ENCODE peak calls at places on chromosomes 7 and 10, in nine cellular contexts. One of them, this sample, is unnamed.

GRCh38 chr10:68223535-68224165 is 8.3 kb downstream of the ATOH7 start:
- DNase-seq in CD4-positive, alpha-beta T cell: no peak
- DNase-seq in SK-N-SH: no peak
- DNase-seq in gastrocnemius medialis: no peak
- DNase-seq in testis: no peak
- DNase-seq in GM10248: no peak
- DNase-seq in upper lobe of left lung: no peak
- DNase-seq in endothelial cell: no peak
- DNase-seq in A549: peak; percentile 38
- DNase-seq in this sample: no peak

GRCh38 chr10:70265032-70265689 is 18.6 kb downstream of the NPFFR1 start:
- DNase-seq in CD4-positive, alpha-beta T cell: no peak
- DNase-seq in SK-N-SH: peak; percentile 39
- DNase-seq in gastrocnemius medialis: no peak
- DNase-seq in testis: no peak
- DNase-seq in GM10248: peak; percentile 66
- DNase-seq in upper lobe of left lung: no peak
- DNase-seq in endothelial cell: peak; percentile 22
- DNase-seq in A549: peak; percentile 37
- DNase-seq in this sample: no peak

GRCh38 chr7:75559355-75559986 is 67.4 kb downstream of the SPDYE5 start:
- DNase-seq in CD4-positive, alpha-beta T cell: no peak
- DNase-seq in SK-N-SH: peak; percentile 42
- DNase-seq in gastrocnemius medialis: no peak
- DNase-seq in testis: no peak
- DNase-seq in GM10248: no peak
- DNase-seq in upper lobe of left lung: peak; percentile 72
- DNase-seq in endothelial cell: no peak
- DNase-seq in A549: no peak
- DNase-seq in this sample: no peak

GRCh38 chr10:34181545-34182300 is 633.4 kb downstream of the PARD3 start:
- DNase-seq in CD4-positive, alpha-beta T cell: no peak
- DNase-seq in SK-N-SH: peak; percentile 76
- DNase-seq in gastrocnemius medialis: no peak
- DNase-seq in testis: no peak
- DNase-seq in GM10248: no peak
- DNase-seq in upper lobe of left lung: no peak
- DNase-seq in endothelial cell: no peak
- DNase-seq in A549: peak; percentile 10
- DNase-seq in this sample: no peak

GRCh38 chr7:135342887-135343286 is 109.2 kb downstream of the STRA8 start:
- DNase-seq in CD4-positive, alpha-beta T cell: no peak
- DNase-seq in SK-N-SH: peak; percentile 71
- DNase-seq in gastrocnemius medialis: peak; percentile 18
- DNase-seq in testis: no peak
- DNase-seq in GM10248: no peak
- DNase-seq in upper lobe of left lung: no peak
- DNase-seq in endothelial cell: no peak
- DNase-seq in A549: no peak
- DNase-seq in this sample: no peak

GRCh38 chr10:77811831-77812430 is 114.6 kb downstream of the DLG5 start:
- DNase-seq in CD4-positive, alpha-beta T cell: no peak
- DNase-seq in SK-N-SH: no peak
- DNase-seq in gastrocnemius medialis: no peak
- DNase-seq in testis: no peak
- DNase-seq in GM10248: no peak
- DNase-seq in upper lobe of left lung: no peak
- DNase-seq in endothelial cell: no peak
- DNase-seq in A549: no peak
- DNase-seq in this sample: no peak

GRCh38 chr10:71573562-71574300 is 145.8 kb downstream of the C10orf105 start:
- DNase-seq in CD4-positive, alpha-beta T cell: no peak
- DNase-seq in SK-N-SH: no peak
- DNase-seq in gastrocnemius medialis: no peak
- DNase-seq in testis: no peak
- DNase-seq in GM10248: no peak
- DNase-seq in upper lobe of left lung: peak; percentile 34
- DNase-seq in endothelial cell: no peak
- DNase-seq in A549: no peak
- DNase-seq in this sample: no peak

GRCh38 chr10:128843972-128844371 is 623.1 kb upstream of the MGMT start:
- DNase-seq in CD4-positive, alpha-beta T cell: no peak
- DNase-seq in SK-N-SH: no peak
- DNase-seq in gastrocnemius medialis: no peak
- DNase-seq in testis: no peak
- DNase-seq in GM10248: no peak
- DNase-seq in upper lobe of left lung: no peak
- DNase-seq in endothelial cell: no peak
- DNase-seq in A549: no peak
- DNase-seq in this sample: no peak

GRCh38 chr10:128421731-128422130 is 295.5 kb upstream of the MKI67 start:
- DNase-seq in CD4-positive, alpha-beta T cell: no peak
- DNase-seq in SK-N-SH: no peak
- DNase-seq in gastrocnemius medialis: no peak
- DNase-seq in testis: no peak
- DNase-seq in GM10248: no peak
- DNase-seq in upper lobe of left lung: no peak
- DNase-seq in endothelial cell: no peak
- DNase-seq in A549: no peak
- DNase-seq in this sample: no peak

GRCh38 chr7:28955723-28956607 is 2.2 kb downstream of the TRIL start:
- DNase-seq in CD4-positive, alpha-beta T cell: no peak
- DNase-seq in SK-N-SH: peak; percentile 87
- DNase-seq in gastrocnemius medialis: peak; percentile 44
- DNase-seq in testis: peak; percentile 77
- DNase-seq in GM10248: peak; percentile 48
- DNase-seq in upper lobe of left lung: peak; percentile 96
- DNase-seq in endothelial cell: peak; percentile 87
- DNase-seq in A549: peak; percentile 33
- DNase-seq in this sample: peak; percentile 72

GRCh38 chr10:121027390-121027789 is 176.2 kb downstream of the WDR11 start:
- DNase-seq in CD4-positive, alpha-beta T cell: no peak
- DNase-seq in SK-N-SH: peak; percentile 25
- DNase-seq in gastrocnemius medialis: no peak
- DNase-seq in testis: no peak
- DNase-seq in GM10248: no peak
- DNase-seq in upper lobe of left lung: no peak
- DNase-seq in endothelial cell: no peak
- DNase-seq in A549: no peak
- DNase-seq in this sample: no peak

GRCh38 chr7:96720843-96721242 is 11.2 kb upstream of the SEM1 start:
- DNase-seq in CD4-positive, alpha-beta T cell: no peak
- DNase-seq in SK-N-SH: no peak
- DNase-seq in gastrocnemius medialis: no peak
- DNase-seq in testis: no peak
- DNase-seq in GM10248: no peak
- DNase-seq in upper lobe of left lung: no peak
- DNase-seq in endothelial cell: no peak
- DNase-seq in A549: no peak
- DNase-seq in this sample: no peak

GRCh38 chr7:71267734-71268133 is 135.8 kb downstream of the GALNT17 start:
- DNase-seq in CD4-positive, alpha-beta T cell: no peak
- DNase-seq in SK-N-SH: no peak
- DNase-seq in gastrocnemius medialis: no peak
- DNase-seq in testis: no peak
- DNase-seq in GM10248: no peak
- DNase-seq in upper lobe of left lung: no peak
- DNase-seq in endothelial cell: no peak
- DNase-seq in A549: no peak
- DNase-seq in this sample: no peak

GRCh38 chr10:2367083-2367482 is 629.8 kb upstream of the ADARB2 start:
- DNase-seq in CD4-positive, alpha-beta T cell: no peak
- DNase-seq in SK-N-SH: no peak
- DNase-seq in gastrocnemius medialis: no peak
- DNase-seq in testis: no peak
- DNase-seq in GM10248: no peak
- DNase-seq in upper lobe of left lung: no peak
- DNase-seq in endothelial cell: no peak
- DNase-seq in A549: no peak
- DNase-seq in this sample: no peak

GRCh38 chr7:140653319-140654108 is 12.9 kb upstream of the DENND2A start:
- DNase-seq in CD4-positive, alpha-beta T cell: no peak
- DNase-seq in SK-N-SH: peak; percentile 87
- DNase-seq in gastrocnemius medialis: peak; percentile 46
- DNase-seq in testis: peak; percentile 78
- DNase-seq in GM10248: peak; percentile 49
- DNase-seq in upper lobe of left lung: no peak
- DNase-seq in endothelial cell: peak; percentile 69
- DNase-seq in A549: peak; percentile 73
- DNase-seq in this sample: peak; percentile 56

GRCh38 chr7:29035044-29035740 is 77.1 kb upstream of the TRIL start:
- DNase-seq in CD4-positive, alpha-beta T cell: no peak
- DNase-seq in SK-N-SH: no peak
- DNase-seq in gastrocnemius medialis: no peak
- DNase-seq in testis: no peak
- DNase-seq in GM10248: no peak
- DNase-seq in upper lobe of left lung: no peak
- DNase-seq in endothelial cell: no peak
- DNase-seq in A549: peak; percentile 19
- DNase-seq in this sample: no peak

GRCh38 chr7:46652317-46652716 is 731.2 kb upstream of the IGFBP3 start:
- DNase-seq in CD4-positive, alpha-beta T cell: no peak
- DNase-seq in SK-N-SH: no peak
- DNase-seq in gastrocnemius medialis: no peak
- DNase-seq in testis: no peak
- DNase-seq in GM10248: no peak
- DNase-seq in upper lobe of left lung: no peak
- DNase-seq in endothelial cell: no peak
- DNase-seq in A549: no peak
- DNase-seq in this sample: no peak

GRCh38 chr7:78433421-78433820 is 634.8 kb downstream of the PHTF2 start:
- DNase-seq in CD4-positive, alpha-beta T cell: no peak
- DNase-seq in SK-N-SH: no peak
- DNase-seq in gastrocnemius medialis: no peak
- DNase-seq in testis: no peak
- DNase-seq in GM10248: no peak
- DNase-seq in upper lobe of left lung: no peak
- DNase-seq in endothelial cell: no peak
- DNase-seq in A549: no peak
- DNase-seq in this sample: no peak

GRCh38 chr7:125654076-125654475 is 724.5 kb upstream of the POT1 start:
- DNase-seq in CD4-positive, alpha-beta T cell: no peak
- DNase-seq in SK-N-SH: no peak
- DNase-seq in gastrocnemius medialis: no peak
- DNase-seq in testis: no peak
- DNase-seq in GM10248: no peak
- DNase-seq in upper lobe of left lung: no peak
- DNase-seq in endothelial cell: no peak
- DNase-seq in A549: no peak
- DNase-seq in this sample: no peak

GRCh38 chr7:110003827-110004226 is 1087.1 kb upstream of the LRRN3 start:
- DNase-seq in CD4-positive, alpha-beta T cell: no peak
- DNase-seq in SK-N-SH: no peak
- DNase-seq in gastrocnemius medialis: no peak
- DNase-seq in testis: no peak
- DNase-seq in GM10248: no peak
- DNase-seq in upper lobe of left lung: no peak
- DNase-seq in endothelial cell: no peak
- DNase-seq in A549: no peak
- DNase-seq in this sample: no peak
- TF ChIP-seq CTCF in CD4-positive, alpha-beta T cell: no peak
- TF ChIP-seq CTCF in SK-N-SH: no peak
- TF ChIP-seq CTCF in gastrocnemius medialis: no peak
- TF ChIP-seq CTCF in testis: no peak
- TF ChIP-seq CTCF in GM10248: no peak
- TF ChIP-seq CTCF in upper lobe of left lung: no peak
- TF ChIP-seq CTCF in endothelial cell: no peak
- TF ChIP-seq CTCF in A549: peak; percentile 7
- TF ChIP-seq CTCF in this sample: no peak

GRCh38 chr10:95289003-95289920 is 1.5 kb downstream of the PDLIM1 start:
- DNase-seq in CD4-positive, alpha-beta T cell: no peak
- DNase-seq in SK-N-SH: no peak
- DNase-seq in gastrocnemius medialis: no peak
- DNase-seq in testis: no peak
- DNase-seq in GM10248: peak; percentile 34
- DNase-seq in upper lobe of left lung: no peak
- DNase-seq in endothelial cell: no peak
- DNase-seq in A549: peak; percentile 81
- DNase-seq in this sample: no peak
- TF ChIP-seq CTCF in CD4-positive, alpha-beta T cell: no peak
- TF ChIP-seq CTCF in SK-N-SH: peak; percentile 15
- TF ChIP-seq CTCF in gastrocnemius medialis: peak; percentile 23
- TF ChIP-seq CTCF in testis: no peak
- TF ChIP-seq CTCF in GM10248: peak; percentile 35
- TF ChIP-seq CTCF in upper lobe of left lung: peak; percentile 33
- TF ChIP-seq CTCF in endothelial cell: peak; percentile 17
- TF ChIP-seq CTCF in A549: peak; percentile 47
- TF ChIP-seq CTCF in this sample: peak; percentile 26

GRCh38 chr7:4103352-4104091 is 578.6 kb upstream of the FOXK1 start:
- DNase-seq in CD4-positive, alpha-beta T cell: no peak
- DNase-seq in SK-N-SH: peak; percentile 62
- DNase-seq in gastrocnemius medialis: no peak
- DNase-seq in testis: no peak
- DNase-seq in GM10248: no peak
- DNase-seq in upper lobe of left lung: no peak
- DNase-seq in endothelial cell: no peak
- DNase-seq in A549: peak; percentile 36
- DNase-seq in this sample: no peak
- TF ChIP-seq CTCF in CD4-positive, alpha-beta T cell: peak; percentile 25
- TF ChIP-seq CTCF in SK-N-SH: no peak
- TF ChIP-seq CTCF in gastrocnemius medialis: no peak
- TF ChIP-seq CTCF in testis: no peak
- TF ChIP-seq CTCF in GM10248: no peak
- TF ChIP-seq CTCF in upper lobe of left lung: no peak
- TF ChIP-seq CTCF in endothelial cell: no peak
- TF ChIP-seq CTCF in A549: peak; percentile 52
- TF ChIP-seq CTCF in this sample: peak; percentile 34

DNA sequence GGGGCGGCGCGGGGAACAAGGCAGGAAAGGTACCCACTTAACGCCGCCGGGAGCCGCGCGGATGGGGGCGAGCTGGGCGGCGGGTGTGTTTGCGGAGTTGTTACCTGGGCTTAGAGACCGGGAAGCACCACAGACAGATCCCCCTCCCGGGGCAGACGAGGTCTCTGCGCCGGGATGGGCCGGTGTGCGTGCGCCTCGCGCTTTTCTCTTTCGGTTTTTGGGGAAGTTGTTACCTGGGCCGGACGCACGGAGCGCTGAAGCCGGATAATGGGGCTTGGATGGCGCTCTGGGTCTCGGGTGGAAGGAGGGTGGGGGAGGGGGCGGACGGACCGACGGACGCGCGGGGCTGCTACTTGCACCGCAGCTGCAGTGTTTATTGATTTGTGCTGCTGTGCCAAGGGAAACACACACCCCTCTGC is 1.2 kb downstream of the ZEB1 start:
- DNase-seq in CD4-positive, alpha-beta T cell: peak; percentile 27
- DNase-seq in SK-N-SH: peak; percentile 59
- DNase-seq in gastrocnemius medialis: peak; percentile 32
- DNase-seq in testis: peak; percentile 41
- DNase-seq in GM10248: peak; percentile 45
- DNase-seq in upper lobe of left lung: no peak
- DNase-seq in endothelial cell: peak; percentile 22
- DNase-seq in A549: peak; percentile 43
- DNase-seq in this sample: peak; percentile 12
- TF ChIP-seq CTCF in CD4-positive, alpha-beta T cell: no peak
- TF ChIP-seq CTCF in SK-N-SH: no peak
- TF ChIP-seq CTCF in gastrocnemius medialis: no peak
- TF ChIP-seq CTCF in testis: no peak
- TF ChIP-seq CTCF in GM10248: no peak
- TF ChIP-seq CTCF in upper lobe of left lung: no peak
- TF ChIP-seq CTCF in endothelial cell: no peak
- TF ChIP-seq CTCF in A549: no peak
- TF ChIP-seq CTCF in this sample: no peak

GRCh38 chr7:105876964-105877601 is 684 bp upstream of the ATXN7L1 start:
- DNase-seq in CD4-positive, alpha-beta T cell: no peak
- DNase-seq in SK-N-SH: peak; percentile 71
- DNase-seq in gastrocnemius medialis: no peak
- DNase-seq in testis: peak; percentile 44
- DNase-seq in GM10248: no peak
- DNase-seq in upper lobe of left lung: peak; percentile 78
- DNase-seq in endothelial cell: peak; percentile 45
- DNase-seq in A549: peak; percentile 68
- DNase-seq in this sample: peak; percentile 50
- TF ChIP-seq CTCF in CD4-positive, alpha-beta T cell: no peak
- TF ChIP-seq CTCF in SK-N-SH: peak; percentile 18
- TF ChIP-seq CTCF in gastrocnemius medialis: no peak
- TF ChIP-seq CTCF in testis: no peak
- TF ChIP-seq CTCF in GM10248: no peak
- TF ChIP-seq CTCF in upper lobe of left lung: no peak
- TF ChIP-seq CTCF in endothelial cell: no peak
- TF ChIP-seq CTCF in A549: no peak
- TF ChIP-seq CTCF in this sample: no peak